ENCODE peak calls at places on chromosomes 4 and X, in seven cellular contexts. V, H, W, K, Y, J and P are unnamed samples.

GRCh38 chr4:17097369-17097768 is 198.9 kb upstream of the LDB2 start:
- DNase-seq in V (no peak), H (no peak), W (no peak), K (no peak), Y (no peak), J (no peak), P (no peak)

GRCh38 chr4:125735107-125735506 is 420.4 kb downstream of the FAT4 start:
- DNase-seq in V (peak; percentile 26), H (peak; percentile 89), W (peak; percentile 76), K (peak; percentile 56), Y (peak; percentile 97), J (peak; percentile 87), P (no peak)

GRCh38 chrX:55486736-55487135 is 2.9 kb downstream of the USP51 start:
- DNase-seq in V (no peak), H (peak; percentile 44), W (no peak), K (no peak), Y (no peak), J (peak; percentile 1), P (no peak)

GRCh38 chr4:189299706-189300105 is 641.0 kb upstream of the FRG1 start:
- DNase-seq in V (no peak), H (no peak), W (no peak), K (no peak), Y (no peak), J (no peak), P (no peak)

GRCh38 chr4:133148690-133149363 is at the start of gene PCDH10:
- DNase-seq in V (peak; percentile 82), H (peak; percentile 91), W (peak; percentile 96), K (peak; percentile 69), Y (peak; percentile 96), J (peak; percentile 99), P (no peak)

GRCh38 chrX:17590892-17591740 is 146.2 kb upstream of the SCML1 start:
- DNase-seq in V (peak; percentile 28), H (peak; percentile 79), W (peak; percentile 83), K (no peak), Y (peak; percentile 66), J (peak; percentile 87), P (peak; percentile 49)

GRCh38 chr4:115323106-115323684 is 209.8 kb upstream of the NDST4 start:
- DNase-seq in V (no peak), H (peak; percentile 30), W (no peak), K (peak; percentile 35), Y (no peak), J (no peak), P (no peak)

GRCh38 chr4:155609455-155610059 is 57.1 kb upstream of the GUCY1A1 start:
- DNase-seq in V (no peak), H (no peak), W (no peak), K (no peak), Y (peak; percentile 14), J (no peak), P (no peak)

GRCh38 chr4:114040319-114041116 is 61.1 kb upstream of the ARSJ start:
- DNase-seq in V (no peak), H (peak; percentile 6), W (no peak), K (no peak), Y (peak; percentile 1), J (peak; percentile 15), P (no peak)

GRCh38 chr4:7736436-7737267 is 203.0 kb downstream of the AFAP1 start:
- DNase-seq in V (no peak), H (peak; percentile 36), W (peak; percentile 40), K (no peak), Y (peak; percentile 35), J (no peak), P (no peak)

GRCh38 chrX:131985526-131986049 is 37.5 kb upstream of the STK26 start:
- DNase-seq in V (no peak), H (no peak), W (peak; percentile 7), K (no peak), Y (no peak), J (no peak), P (no peak)

GRCh38 chrX:100410083-100410590 is at the start of gene PCDH19:
- DNase-seq in V (peak; percentile 26), H (peak; percentile 72), W (peak; percentile 89), K (no peak), Y (peak; percentile 12), J (peak; percentile 60), P (no peak)

GRCh38 chr4:173370130-173370476 is 651 bp upstream of the SAP30 start:
- DNase-seq in V (peak; percentile 53), H (no peak), W (no peak), K (no peak), Y (peak; percentile 53), J (no peak), P (no peak)

GRCh38 chrX:38864165-38864564 is 62.9 kb downstream of the MID1IP1 start:
- DNase-seq in V (no peak), H (peak; percentile 12), W (no peak), K (no peak), Y (no peak), J (peak; percentile 33), P (no peak)

GRCh38 chr4:98710831-98711230 is 52.4 kb upstream of the TSPAN5 start:
- DNase-seq in V (no peak), H (peak; percentile 16), W (no peak), K (peak; percentile 30), Y (peak; percentile 41), J (peak; percentile 51), P (no peak)

GRCh38 chrX:63503541-63503940 is 152.4 kb upstream of the SPIN4 start:
- DNase-seq in V (no peak), H (peak; percentile 52), W (peak; percentile 23), K (no peak), Y (peak; percentile 23), J (peak; percentile 43), P (no peak)

GRCh38 chr4:51895158-51895557 is 52.2 kb downstream of the DCUN1D4 start:
- DNase-seq in V (no peak), H (no peak), W (no peak), K (no peak), Y (no peak), J (no peak), P (no peak)

GRCh38 chr4:153079824-153080486 is 124.3 kb upstream of the TRIM2 start:
- DNase-seq in V (no peak), H (no peak), W (no peak), K (no peak), Y (no peak), J (no peak), P (no peak)

GRCh38 chrX:37644381-37645305 is 40.9 kb upstream of the XK start:
- DNase-seq in V (no peak), H (no peak), W (no peak), K (no peak), Y (no peak), J (no peak), P (no peak)

GRCh38 chrX:129634541-129634940 is 20.2 kb downstream of the APLN start:
- DNase-seq in V (no peak), H (no peak), W (no peak), K (no peak), Y (peak; percentile 18), J (no peak), P (no peak)

GRCh38 chr4:109465065-109465464 is 31.4 kb downstream of the SEC24B start:
- DNase-seq in V (no peak), H (peak; percentile 45), W (no peak), K (no peak), Y (no peak), J (no peak), P (no peak)

GRCh38 chrX:109886122-109886761 is 116.7 kb upstream of the TMEM164 start:
- DNase-seq in V (peak; percentile 6), H (peak; percentile 62), W (peak; percentile 67), K (no peak), Y (peak; percentile 38), J (peak; percentile 73), P (peak; percentile 37)

GRCh38 chr4:127775843-127776242 is 6.3 kb upstream of the HSPA4L start:
- DNase-seq in V (no peak), H (no peak), W (no peak), K (no peak), Y (no peak), J (no peak), P (no peak)

GRCh38 chrX:139720136-139720535 is 12.2 kb upstream of the MCF2 start:
- DNase-seq in V (no peak), H (peak; percentile 1), W (peak; percentile 21), K (no peak), Y (peak; percentile 37), J (peak; percentile 7), P (no peak)

GRCh38 chr4:38930199-38930598 is 62.6 kb downstream of the FAM114A1 start:
- DNase-seq in V (no peak), H (no peak), W (no peak), K (no peak), Y (no peak), J (no peak), P (no peak)

GRCh38 chr4:184347251-184348239 is 126.8 kb downstream of the IRF2 start:
- DNase-seq in V (peak; percentile 37), H (no peak), W (peak; percentile 68), K (no peak), Y (peak; percentile 53), J (no peak), P (no peak)

GRCh38 chrX:8586953-8587352 is 122.3 kb downstream of the VCX3B start:
- DNase-seq in V (no peak), H (no peak), W (no peak), K (no peak), Y (no peak), J (no peak), P (no peak)

GRCh38 chrX:644304-645023 is 13.9 kb downstream of the SHOX start:
- DNase-seq in V (no peak), H (no peak), W (no peak), K (no peak), Y (no peak), J (no peak), P (no peak)
- H3K27me3 ChIP-seq in V (peaks cover 8% of the 10 kb centered on the region), H (no peaks in the 10 kb centered on the region), W (peaks cover 85% of the 10 kb centered on the region), K (no peaks in the 10 kb centered on the region), Y (peaks cover 2% of the 10 kb centered on the region), J (peaks cover 7% of the 10 kb centered on the region), P (no peaks in the 10 kb centered on the region)

DNA sequence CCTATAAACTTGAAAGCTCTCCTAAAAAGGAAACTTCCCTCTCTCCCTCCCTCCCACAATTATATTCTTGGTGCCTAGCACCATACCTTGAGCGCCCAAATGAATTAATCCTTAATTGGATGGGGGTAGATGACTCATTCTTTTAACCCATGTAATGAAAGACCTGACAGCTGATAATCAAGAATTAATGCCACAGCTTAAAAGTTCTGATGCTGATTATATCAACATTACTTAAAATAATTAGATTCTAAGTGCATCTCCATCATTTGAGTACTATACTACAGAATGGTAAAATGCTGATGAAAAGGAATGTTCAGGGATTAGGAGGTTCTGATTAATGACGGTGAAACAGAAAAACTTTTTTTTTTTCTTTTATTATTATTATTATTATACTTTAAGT is 117.0 kb downstream of the ENOX2 start:
- DNase-seq in V (no peak), H (no peak), W (no peak), K (no peak), Y (no peak), J (no peak), P (no peak)
- H3K27me3 ChIP-seq in V (no peaks in the 10 kb centered on the region), H (no peaks in the 10 kb centered on the region), W (no peaks in the 10 kb centered on the region), K (no peaks in the 10 kb centered on the region), Y (no peaks in the 10 kb centered on the region), J (no peaks in the 10 kb centered on the region), P (no peaks in the 10 kb centered on the region)

DNA sequence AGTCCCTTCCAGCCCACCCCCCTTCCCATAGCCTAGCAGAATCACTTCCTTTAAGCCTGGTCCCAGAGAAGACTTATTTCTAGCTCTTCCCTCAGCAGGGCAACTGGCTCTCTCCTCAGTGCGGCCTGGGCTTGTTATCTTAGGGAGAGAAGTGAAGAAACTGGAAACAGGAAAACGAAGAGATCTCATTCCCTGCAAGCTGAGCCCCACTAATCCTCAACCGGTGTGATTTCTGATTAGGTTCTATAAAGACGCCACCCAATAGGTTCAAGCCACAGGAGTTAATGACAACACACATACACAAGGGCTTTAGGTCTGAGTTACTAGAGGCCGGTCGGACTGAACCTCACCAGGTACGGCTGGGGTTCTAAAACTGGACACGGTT is 3.2 kb downstream of the GSX2 start:
- DNase-seq in V (no peak), H (no peak), W (no peak), K (no peak), Y (no peak), J (no peak), P (no peak)
- H3K27me3 ChIP-seq in V (peaks cover 58% of the 10 kb centered on the region), H (peaks cover 22% of the 10 kb centered on the region), W (peaks cover 95% of the 10 kb centered on the region), K (peaks cover 34% of the 10 kb centered on the region), Y (peaks cover 67% of the 10 kb centered on the region), J (peaks cover 50% of the 10 kb centered on the region), P (peaks cover 6% of the 10 kb centered on the region)

GRCh38 chrX:107470971-107471370 is 21.5 kb downstream of the FRMPD3 start:
- DNase-seq in V (no peak), H (no peak), W (peak; percentile 36), K (no peak), Y (no peak), J (no peak), P (no peak)
- H3K27me3 ChIP-seq in V (no peaks in the 10 kb centered on the region), H (no peaks in the 10 kb centered on the region), W (no peaks in the 10 kb centered on the region), K (no peaks in the 10 kb centered on the region), Y (no peaks in the 10 kb centered on the region), J (peaks cover 30% of the 10 kb centered on the region), P (no peaks in the 10 kb centered on the region)